ENCODE peak calls at places on chromosomes 16 and 17, in nine cellular contexts. One of them, this sample, is unnamed.

GRCh38 chr16:84340305-84341040 is 27.9 kb upstream of the ATP2C2 start:
- DNase-seq in HS-5: no peak
- DNase-seq in GM06990: no peak
- DNase-seq in glutamatergic neuron: no peak
- DNase-seq in central memory CD8-positive, alpha-beta T cell: no peak
- DNase-seq in lower lobe of right lung: peak; percentile 80
- DNase-seq in stomach: no peak
- DNase-seq in SK-N-SH: no peak
- DNase-seq in GM03348: no peak
- DNase-seq in this sample: no peak

GRCh38 chr17:52666264-52666663 is 507.8 kb upstream of the CA10 start:
- DNase-seq in HS-5: no peak
- DNase-seq in GM06990: no peak
- DNase-seq in glutamatergic neuron: no peak
- DNase-seq in central memory CD8-positive, alpha-beta T cell: no peak
- DNase-seq in lower lobe of right lung: no peak
- DNase-seq in stomach: no peak
- DNase-seq in SK-N-SH: no peak
- DNase-seq in GM03348: no peak
- DNase-seq in this sample: no peak

GRCh38 chr16:82583415-82583814 is 43.4 kb upstream of the CDH13 start:
- DNase-seq in HS-5: no peak
- DNase-seq in GM06990: no peak
- DNase-seq in glutamatergic neuron: no peak
- DNase-seq in central memory CD8-positive, alpha-beta T cell: no peak
- DNase-seq in lower lobe of right lung: no peak
- DNase-seq in stomach: no peak
- DNase-seq in SK-N-SH: no peak
- DNase-seq in GM03348: peak; percentile 9
- DNase-seq in this sample: no peak

GRCh38 chr16:814974-815373 is 14.4 kb upstream of the GNG13 start:
- DNase-seq in HS-5: peak; percentile 34
- DNase-seq in GM06990: no peak
- DNase-seq in glutamatergic neuron: no peak
- DNase-seq in central memory CD8-positive, alpha-beta T cell: no peak
- DNase-seq in lower lobe of right lung: no peak
- DNase-seq in stomach: no peak
- DNase-seq in SK-N-SH: no peak
- DNase-seq in GM03348: peak; percentile 74
- DNase-seq in this sample: no peak

GRCh38 chr17:38674749-38675615 is at the start of gene EPOP:
- DNase-seq in HS-5: peak; percentile 40
- DNase-seq in GM06990: peak; percentile 92
- DNase-seq in glutamatergic neuron: peak; percentile 83
- DNase-seq in central memory CD8-positive, alpha-beta T cell: peak; percentile 52
- DNase-seq in lower lobe of right lung: peak; percentile 91
- DNase-seq in stomach: peak; percentile 91
- DNase-seq in SK-N-SH: peak; percentile 99
- DNase-seq in GM03348: peak; percentile 99
- DNase-seq in this sample: peak; percentile 87

GRCh38 chr17:8125947-8126305 is 2.0 kb upstream of the HES7 start:
- DNase-seq in HS-5: no peak
- DNase-seq in GM06990: no peak
- DNase-seq in glutamatergic neuron: peak; percentile 59
- DNase-seq in central memory CD8-positive, alpha-beta T cell: no peak
- DNase-seq in lower lobe of right lung: no peak
- DNase-seq in stomach: no peak
- DNase-seq in SK-N-SH: peak; percentile 82
- DNase-seq in GM03348: peak; percentile 20
- DNase-seq in this sample: no peak

GRCh38 chr16:51716195-51716594 is 565.1 kb upstream of the SALL1 start:
- DNase-seq in HS-5: no peak
- DNase-seq in GM06990: no peak
- DNase-seq in glutamatergic neuron: no peak
- DNase-seq in central memory CD8-positive, alpha-beta T cell: no peak
- DNase-seq in lower lobe of right lung: no peak
- DNase-seq in stomach: no peak
- DNase-seq in SK-N-SH: no peak
- DNase-seq in GM03348: no peak
- DNase-seq in this sample: no peak

GRCh38 chr16:24610421-24610765 is 71.0 kb downstream of the RBBP6 start:
- DNase-seq in HS-5: no peak
- DNase-seq in GM06990: peak; percentile 14
- DNase-seq in glutamatergic neuron: peak; percentile 46
- DNase-seq in central memory CD8-positive, alpha-beta T cell: no peak
- DNase-seq in lower lobe of right lung: no peak
- DNase-seq in stomach: no peak
- DNase-seq in SK-N-SH: no peak
- DNase-seq in GM03348: peak; percentile 71
- DNase-seq in this sample: no peak

GRCh38 chr17:28293994-28294393 is 25.0 kb upstream of the TMEM97 start:
- DNase-seq in HS-5: no peak
- DNase-seq in GM06990: no peak
- DNase-seq in glutamatergic neuron: no peak
- DNase-seq in central memory CD8-positive, alpha-beta T cell: no peak
- DNase-seq in lower lobe of right lung: no peak
- DNase-seq in stomach: no peak
- DNase-seq in SK-N-SH: no peak
- DNase-seq in GM03348: no peak
- DNase-seq in this sample: no peak

GRCh38 chr17:63546308-63547082 is 3.8 kb upstream of the DCAF7 start:
- DNase-seq in HS-5: no peak
- DNase-seq in GM06990: no peak
- DNase-seq in glutamatergic neuron: no peak
- DNase-seq in central memory CD8-positive, alpha-beta T cell: no peak
- DNase-seq in lower lobe of right lung: no peak
- DNase-seq in stomach: no peak
- DNase-seq in SK-N-SH: no peak
- DNase-seq in GM03348: no peak
- DNase-seq in this sample: no peak

GRCh38 chr16:649646-650045 is 481 bp downstream of the WDR90 start:
- DNase-seq in HS-5: no peak
- DNase-seq in GM06990: no peak
- DNase-seq in glutamatergic neuron: no peak
- DNase-seq in central memory CD8-positive, alpha-beta T cell: no peak
- DNase-seq in lower lobe of right lung: no peak
- DNase-seq in stomach: no peak
- DNase-seq in SK-N-SH: peak; percentile 74
- DNase-seq in GM03348: peak; percentile 57
- DNase-seq in this sample: no peak

GRCh38 chr17:39069114-39069756 is 82.2 kb downstream of the PLXDC1 start:
- DNase-seq in HS-5: no peak
- DNase-seq in GM06990: no peak
- DNase-seq in glutamatergic neuron: no peak
- DNase-seq in central memory CD8-positive, alpha-beta T cell: no peak
- DNase-seq in lower lobe of right lung: no peak
- DNase-seq in stomach: no peak
- DNase-seq in SK-N-SH: peak; percentile 69
- DNase-seq in GM03348: peak; percentile 79
- DNase-seq in this sample: no peak

GRCh38 chr17:58403312-58403711 is 14.0 kb downstream of the RNF43 start:
- DNase-seq in HS-5: no peak
- DNase-seq in GM06990: no peak
- DNase-seq in glutamatergic neuron: no peak
- DNase-seq in central memory CD8-positive, alpha-beta T cell: no peak
- DNase-seq in lower lobe of right lung: no peak
- DNase-seq in stomach: no peak
- DNase-seq in SK-N-SH: no peak
- DNase-seq in GM03348: no peak
- DNase-seq in this sample: no peak

GRCh38 chr16:23420011-23420410 is 33.0 kb downstream of the COG7 start:
- DNase-seq in HS-5: no peak
- DNase-seq in GM06990: no peak
- DNase-seq in glutamatergic neuron: no peak
- DNase-seq in central memory CD8-positive, alpha-beta T cell: no peak
- DNase-seq in lower lobe of right lung: no peak
- DNase-seq in stomach: no peak
- DNase-seq in SK-N-SH: no peak
- DNase-seq in GM03348: no peak
- DNase-seq in this sample: no peak

GRCh38 chr16:87515475-87516330 is 22.9 kb upstream of the ZCCHC14 start:
- DNase-seq in HS-5: no peak
- DNase-seq in GM06990: no peak
- DNase-seq in glutamatergic neuron: no peak
- DNase-seq in central memory CD8-positive, alpha-beta T cell: no peak
- DNase-seq in lower lobe of right lung: no peak
- DNase-seq in stomach: no peak
- DNase-seq in SK-N-SH: no peak
- DNase-seq in GM03348: no peak
- DNase-seq in this sample: no peak

GRCh38 chr17:31931781-31932180 is 5.0 kb upstream of the SUZ12 start:
- DNase-seq in HS-5: no peak
- DNase-seq in GM06990: no peak
- DNase-seq in glutamatergic neuron: no peak
- DNase-seq in central memory CD8-positive, alpha-beta T cell: no peak
- DNase-seq in lower lobe of right lung: no peak
- DNase-seq in stomach: no peak
- DNase-seq in SK-N-SH: no peak
- DNase-seq in GM03348: no peak
- DNase-seq in this sample: no peak

GRCh38 chr16:78060295-78060694 is 37.9 kb downstream of the CLEC3A start:
- DNase-seq in HS-5: no peak
- DNase-seq in GM06990: no peak
- DNase-seq in glutamatergic neuron: no peak
- DNase-seq in central memory CD8-positive, alpha-beta T cell: no peak
- DNase-seq in lower lobe of right lung: no peak
- DNase-seq in stomach: no peak
- DNase-seq in SK-N-SH: no peak
- DNase-seq in GM03348: no peak
- DNase-seq in this sample: no peak

GRCh38 chr17:41522301-41523224 is 3.9 kb upstream of the KRT15 start:
- DNase-seq in HS-5: no peak
- DNase-seq in GM06990: no peak
- DNase-seq in glutamatergic neuron: no peak
- DNase-seq in central memory CD8-positive, alpha-beta T cell: no peak
- DNase-seq in lower lobe of right lung: no peak
- DNase-seq in stomach: no peak
- DNase-seq in SK-N-SH: no peak
- DNase-seq in GM03348: no peak
- DNase-seq in this sample: no peak

GRCh38 chr17:75688209-75688771 is 21.2 kb downstream of the SAP30BP start:
- DNase-seq in HS-5: no peak
- DNase-seq in GM06990: peak; percentile 28
- DNase-seq in glutamatergic neuron: no peak
- DNase-seq in central memory CD8-positive, alpha-beta T cell: no peak
- DNase-seq in lower lobe of right lung: no peak
- DNase-seq in stomach: peak; percentile 39
- DNase-seq in SK-N-SH: no peak
- DNase-seq in GM03348: no peak
- DNase-seq in this sample: no peak

GRCh38 chr17:39800540-39800939 is 62.8 kb downstream of the GRB7 start:
- DNase-seq in HS-5: no peak
- DNase-seq in GM06990: peak; percentile 55
- DNase-seq in glutamatergic neuron: no peak
- DNase-seq in central memory CD8-positive, alpha-beta T cell: no peak
- DNase-seq in lower lobe of right lung: no peak
- DNase-seq in stomach: no peak
- DNase-seq in SK-N-SH: no peak
- DNase-seq in GM03348: no peak
- DNase-seq in this sample: no peak

GRCh38 chr17:47338026-47338425 is 14.3 kb downstream of the EFCAB13 start:
- DNase-seq in HS-5: no peak
- DNase-seq in GM06990: no peak
- DNase-seq in glutamatergic neuron: no peak
- DNase-seq in central memory CD8-positive, alpha-beta T cell: no peak
- DNase-seq in lower lobe of right lung: no peak
- DNase-seq in stomach: no peak
- DNase-seq in SK-N-SH: no peak
- DNase-seq in GM03348: no peak
- DNase-seq in this sample: no peak

GRCh38 chr16:23368469-23368868 is 66.4 kb downstream of the SCNN1B start:
- DNase-seq in HS-5: peak; percentile 9
- DNase-seq in GM06990: no peak
- DNase-seq in glutamatergic neuron: no peak
- DNase-seq in central memory CD8-positive, alpha-beta T cell: no peak
- DNase-seq in lower lobe of right lung: no peak
- DNase-seq in stomach: no peak
- DNase-seq in SK-N-SH: no peak
- DNase-seq in GM03348: no peak
- DNase-seq in this sample: no peak

GRCh38 chr17:13619462-13619861 is 17.7 kb upstream of the HS3ST3A1 start:
- DNase-seq in HS-5: no peak
- DNase-seq in GM06990: no peak
- DNase-seq in glutamatergic neuron: no peak
- DNase-seq in central memory CD8-positive, alpha-beta T cell: no peak
- DNase-seq in lower lobe of right lung: no peak
- DNase-seq in stomach: no peak
- DNase-seq in SK-N-SH: no peak
- DNase-seq in GM03348: no peak
- DNase-seq in this sample: no peak

GRCh38 chr17:47946516-47946915 is 5.1 kb downstream of the PNPO start:
- DNase-seq in HS-5: no peak
- DNase-seq in GM06990: no peak
- DNase-seq in glutamatergic neuron: no peak
- DNase-seq in central memory CD8-positive, alpha-beta T cell: no peak
- DNase-seq in lower lobe of right lung: no peak
- DNase-seq in stomach: no peak
- DNase-seq in SK-N-SH: no peak
- DNase-seq in GM03348: no peak
- DNase-seq in this sample: no peak

GRCh38 chr17:41580651-41581365 is 5.9 kb downstream of the KRT14 start:
- DNase-seq in HS-5: no peak
- DNase-seq in GM06990: no peak
- DNase-seq in glutamatergic neuron: no peak
- DNase-seq in central memory CD8-positive, alpha-beta T cell: no peak
- DNase-seq in lower lobe of right lung: no peak
- DNase-seq in stomach: no peak
- DNase-seq in SK-N-SH: no peak
- DNase-seq in GM03348: no peak
- DNase-seq in this sample: no peak

GRCh38 chr17:17467720-17468119 is 9.1 kb upstream of the MED9 start:
- DNase-seq in HS-5: no peak
- DNase-seq in GM06990: no peak
- DNase-seq in glutamatergic neuron: peak; percentile 37
- DNase-seq in central memory CD8-positive, alpha-beta T cell: no peak
- DNase-seq in lower lobe of right lung: no peak
- DNase-seq in stomach: no peak
- DNase-seq in SK-N-SH: no peak
- DNase-seq in GM03348: no peak
- DNase-seq in this sample: no peak

GRCh38 chr16:86942469-86943175 is 364.3 kb downstream of the FOXL1 start:
- DNase-seq in HS-5: no peak
- DNase-seq in GM06990: no peak
- DNase-seq in glutamatergic neuron: no peak
- DNase-seq in central memory CD8-positive, alpha-beta T cell: no peak
- DNase-seq in lower lobe of right lung: no peak
- DNase-seq in stomach: no peak
- DNase-seq in SK-N-SH: no peak
- DNase-seq in GM03348: peak; percentile 84
- DNase-seq in this sample: peak; percentile 18

GRCh38 chr16:88685156-88686061 is 898 bp downstream of the SNAI3 start:
- DNase-seq in HS-5: no peak
- DNase-seq in GM06990: peak; percentile 74
- DNase-seq in glutamatergic neuron: no peak
- DNase-seq in central memory CD8-positive, alpha-beta T cell: no peak
- DNase-seq in lower lobe of right lung: peak; percentile 61
- DNase-seq in stomach: no peak
- DNase-seq in SK-N-SH: peak; percentile 79
- DNase-seq in GM03348: peak; percentile 88
- DNase-seq in this sample: no peak

GRCh38 chr16:19804538-19805323 is 79.9 kb downstream of the GPRC5B start:
- DNase-seq in HS-5: no peak
- DNase-seq in GM06990: peak; percentile 4
- DNase-seq in glutamatergic neuron: no peak
- DNase-seq in central memory CD8-positive, alpha-beta T cell: no peak
- DNase-seq in lower lobe of right lung: peak; percentile 71
- DNase-seq in stomach: peak; percentile 77
- DNase-seq in SK-N-SH: no peak
- DNase-seq in GM03348: no peak
- DNase-seq in this sample: no peak

GRCh38 chr16:11309895-11310633 is 28.9 kb upstream of the PRM1 start:
- DNase-seq in HS-5: no peak
- DNase-seq in GM06990: peak; percentile 62
- DNase-seq in glutamatergic neuron: no peak
- DNase-seq in central memory CD8-positive, alpha-beta T cell: no peak
- DNase-seq in lower lobe of right lung: no peak
- DNase-seq in stomach: no peak
- DNase-seq in SK-N-SH: no peak
- DNase-seq in GM03348: no peak
- DNase-seq in this sample: no peak

GRCh38 chr17:3796110-3796821 is 4.7 kb downstream of the ITGAE start:
- DNase-seq in HS-5: no peak
- DNase-seq in GM06990: peak; percentile 89
- DNase-seq in glutamatergic neuron: no peak
- DNase-seq in central memory CD8-positive, alpha-beta T cell: peak; percentile 65
- DNase-seq in lower lobe of right lung: no peak
- DNase-seq in stomach: peak; percentile 48
- DNase-seq in SK-N-SH: no peak
- DNase-seq in GM03348: no peak
- DNase-seq in this sample: no peak

This sample was measured in RWPE2.